ENCODE peak calls at places on chromosomes 13 and 19, in four cellular contexts. P, N, C and Z are unnamed samples.

GRCh38 chr13:99124695-99125334 is 75.8 kb upstream of the UBAC2 start:
- DNase-seq in P (peak), C (peak), N (peak), Z (no peak)

GRCh38 chr19:46030861-46031550 is 8.2 kb upstream of the PGLYRP1 start:
- DNase-seq in P (no peak), N (no peak), C (no peak), Z (no peak)

GRCh38 chr19:18999896-19000620 is 33.3 kb downstream of the SUGP2 start:
- DNase-seq in P (peak), C (no peak), N (no peak), Z (peak)

GRCh38 chr13:113943821-113944565 is 29.9 kb downstream of the C13orf46 start:
- DNase-seq in P (no peak), N (no peak), C (no peak), Z (no peak)

GRCh38 chr13:87680298-87680697 is 9.1 kb downstream of the SLITRK5 start:
- DNase-seq in N (no peak), P (no peak), C (no peak), Z (peak)

GRCh38 chr13:76016799-76017198 is 380.7 kb downstream of the LMO7 start:
- DNase-seq in P (peak), C (no peak), N (no peak), Z (peak)

GRCh38 chr19:11242864-11243797 is 3.7 kb downstream of the ANGPTL8 start:
- DNase-seq in N (peak), C (no peak), P (peak), Z (peak)

GRCh38 chr13:24148414-24149305 is 11.9 kb upstream of the SPATA13 start:
- DNase-seq in P (peak), N (peak), C (peak), Z (peak)

GRCh38 chr19:20247016-20247683 is 80.1 kb downstream of the ZNF486 start:
- DNase-seq in P (peak), N (no peak), C (no peak), Z (no peak)

GRCh38 chr13:71587778-71588177 is 279.2 kb downstream of the DACH1 start:
- DNase-seq in P (no peak), C (no peak), N (no peak), Z (no peak)

GRCh38 chr13:107976628-107977027 is 238.7 kb downstream of the LIG4 start:
- DNase-seq in C (no peak), P (no peak), N (no peak), Z (no peak)

GRCh38 chr19:16836906-16837362 is 7.7 kb downstream of the SIN3B start:
- DNase-seq in C (no peak), N (no peak), P (peak), Z (no peak)

GRCh38 chr19:16834747-16835146 is 5.5 kb downstream of the SIN3B start:
- DNase-seq in P (no peak), N (no peak), C (no peak), Z (no peak)

GRCh38 chr19:16841391-16841926 is 12.3 kb downstream of the SIN3B start:
- DNase-seq in N (no peak), C (no peak), P (no peak), Z (no peak)

GRCh38 chr19:16831531-16831930 is 2.3 kb downstream of the SIN3B start:
- DNase-seq in C (no peak), N (no peak), P (no peak), Z (no peak)

DNA sequence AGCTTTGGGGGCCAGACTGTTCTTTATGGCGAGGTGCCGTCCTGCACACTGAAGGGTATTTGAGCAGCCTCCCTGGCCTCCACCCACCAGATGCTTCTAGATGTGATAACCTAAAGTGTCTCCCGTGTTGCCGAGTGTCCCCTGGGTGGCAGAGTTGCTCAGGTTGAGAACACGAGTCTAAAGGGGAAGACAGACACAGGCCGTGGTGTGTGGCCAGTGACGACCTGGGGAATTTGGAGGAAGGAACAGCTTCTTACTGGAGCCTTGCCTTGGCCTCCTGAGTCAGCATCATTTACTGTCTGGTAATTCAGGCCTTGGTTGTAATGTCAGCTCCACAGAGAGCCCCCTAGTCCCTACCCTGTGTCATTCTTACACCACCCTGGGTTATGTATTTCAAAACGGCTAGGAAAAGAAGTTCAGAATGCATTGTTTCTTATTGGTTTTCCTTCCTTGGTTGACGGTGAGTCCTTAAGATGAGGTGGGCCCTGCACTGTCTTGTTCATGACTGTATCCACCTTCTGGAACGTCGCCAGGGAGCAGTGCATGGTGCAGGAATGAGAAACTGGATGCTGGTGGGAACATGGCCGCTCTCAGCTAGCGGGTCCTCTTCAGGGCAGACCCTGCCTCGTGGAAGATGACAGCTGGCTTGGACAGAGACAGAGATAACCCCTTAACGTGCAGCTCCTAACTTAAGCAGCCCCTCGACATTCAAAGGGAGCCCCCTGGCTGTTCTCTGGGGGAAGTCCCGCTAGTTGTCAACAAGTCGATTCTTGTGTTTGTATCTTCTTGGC is 7.1 kb downstream of the SIN3B start:
- DNase-seq in P (peak), C (no peak), N (no peak), Z (no peak)
- TF ChIP-seq CTCF in P (peak), C (peak), N (peak), Z (no peak)

GRCh38 chr19:44725251-44725650 is 23.3 kb upstream of the BCL3 start:
- DNase-seq in P (no peak), C (no peak), N (no peak), Z (peak)
- TF ChIP-seq CTCF in P (no peak), C (no peak), N (no peak), Z (no peak)

DNA sequence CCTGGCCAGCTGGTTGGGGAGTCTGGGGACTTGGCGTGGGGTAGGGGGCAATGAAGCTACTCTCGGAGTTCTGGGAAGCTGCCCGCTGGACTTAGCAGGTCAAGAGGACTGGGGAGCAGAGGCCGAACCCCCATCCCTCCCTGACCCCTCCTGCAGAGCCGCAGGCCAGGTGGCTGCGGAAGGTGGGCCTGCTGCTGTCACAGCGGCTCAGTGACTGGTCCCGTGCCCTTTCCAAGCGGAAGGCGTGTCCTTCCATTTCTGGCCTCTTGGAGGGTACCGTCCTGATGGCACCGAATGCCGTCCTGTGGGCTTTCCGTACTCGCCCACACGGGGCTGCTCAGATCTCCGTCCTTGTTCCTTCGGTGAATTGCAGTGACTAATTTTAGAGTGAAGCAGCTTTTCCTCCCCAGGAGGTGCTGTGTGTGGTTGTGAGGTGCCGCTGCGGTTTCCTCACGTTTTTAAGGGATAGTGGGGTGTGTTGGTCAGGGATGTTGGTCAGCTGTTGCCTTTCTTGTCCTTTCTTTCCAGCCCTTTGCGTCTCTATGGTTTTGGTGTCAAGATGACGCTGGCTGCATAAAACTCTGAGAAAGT is 20.8 kb downstream of the DOT1L start:
- DNase-seq in P (no peak), C (no peak), N (no peak), Z (no peak)
- TF ChIP-seq CTCF in P (no peak), C (no peak), N (no peak), Z (no peak)

GRCh38 chr19:13011653-13012389 is 16.5 kb downstream of the NFIX start:
- DNase-seq in N (no peak), P (no peak), C (no peak), Z (no peak)
- TF ChIP-seq CTCF in N (no peak), P (no peak), C (no peak), Z (no peak)

GRCh38 chr19:3969435-3970312 is 1.2 kb downstream of the DAPK3 start:
- DNase-seq in C (peak), P (peak), N (peak), Z (peak)
- TF ChIP-seq CTCF in C (peak), P (peak), N (peak), Z (no peak)

GRCh38 chr19:41452584-41453275 is 9.8 kb downstream of the ERICH4 start:
- DNase-seq in C (no peak), P (no peak), N (no peak), Z (no peak)
- TF ChIP-seq CTCF in C (no peak), P (no peak), N (no peak), Z (no peak)

DNA sequence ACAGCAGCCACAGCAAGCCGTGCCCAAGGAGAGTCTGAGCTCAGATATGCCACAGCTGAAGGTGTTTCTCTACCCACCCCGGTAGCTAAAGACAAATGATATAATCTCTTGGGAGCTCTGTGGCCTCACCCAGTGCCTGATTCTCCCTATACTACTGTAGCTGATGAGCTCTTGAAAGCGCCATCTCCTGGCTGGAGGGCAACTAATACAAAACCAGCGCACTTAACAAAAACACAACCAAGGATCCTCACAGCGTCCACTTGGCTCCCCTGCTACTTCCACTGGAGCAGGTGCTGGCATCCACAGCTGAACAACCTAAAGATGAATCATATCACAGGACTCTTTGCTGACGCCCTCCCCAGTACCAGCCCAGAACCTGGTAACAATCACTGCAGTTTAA is 1212.0 kb downstream of the PCDH17 start:
- DNase-seq in P (no peak), N (no peak), C (no peak), Z (no peak)
- TF ChIP-seq CTCF in P (no peak), N (no peak), C (no peak), Z (no peak)

DNA sequence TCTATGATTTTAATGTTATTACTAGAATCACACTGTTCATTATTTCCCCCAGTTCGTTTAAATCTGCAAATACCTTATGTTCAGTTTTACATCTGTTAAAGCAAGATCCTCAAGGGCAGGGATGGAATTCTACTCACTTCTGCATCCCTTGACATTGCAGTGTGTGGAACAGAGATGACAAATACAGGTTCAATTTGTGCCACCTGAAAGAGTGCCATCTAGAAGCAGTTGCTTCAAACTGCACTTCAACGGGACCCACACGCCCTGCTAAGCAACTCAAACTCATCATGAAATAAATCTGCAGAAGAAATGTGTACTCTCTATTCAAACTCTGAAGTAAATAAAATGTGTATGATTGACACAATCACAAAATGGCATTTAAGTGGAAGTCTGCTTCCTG is 44.5 kb downstream of the RUBCNL start:
- DNase-seq in P (no peak), C (no peak), N (no peak), Z (no peak)
- TF ChIP-seq CTCF in P (no peak), C (no peak), N (no peak), Z (no peak)

GRCh38 chr13:44263920-44264610 is 109.6 kb upstream of the SERP2 start:
- DNase-seq in N (no peak), C (no peak), P (peak), Z (no peak)
- TF ChIP-seq CTCF in N (no peak), C (no peak), P (no peak), Z (no peak)

GRCh38 chr19:56837492-56837891 is 3.0 kb downstream of the PEG3 start:
- DNase-seq in P (peak), C (peak), N (no peak), Z (no peak)

GRCh38 chr19:56837004-56837403 is 3.5 kb downstream of the PEG3 start:
- DNase-seq in C (no peak), P (no peak), N (no peak), Z (no peak)

GRCh38 chr19:56838680-56838929 is 1.9 kb downstream of the PEG3 start:
- DNase-seq in P (no peak), N (no peak), C (no peak), Z (no peak)

GRCh38 chr19:56838930-56839664 is 1.4 kb downstream of the PEG3 start:
- DNase-seq in N (no peak), C (peak), P (peak), Z (no peak)

DNA sequence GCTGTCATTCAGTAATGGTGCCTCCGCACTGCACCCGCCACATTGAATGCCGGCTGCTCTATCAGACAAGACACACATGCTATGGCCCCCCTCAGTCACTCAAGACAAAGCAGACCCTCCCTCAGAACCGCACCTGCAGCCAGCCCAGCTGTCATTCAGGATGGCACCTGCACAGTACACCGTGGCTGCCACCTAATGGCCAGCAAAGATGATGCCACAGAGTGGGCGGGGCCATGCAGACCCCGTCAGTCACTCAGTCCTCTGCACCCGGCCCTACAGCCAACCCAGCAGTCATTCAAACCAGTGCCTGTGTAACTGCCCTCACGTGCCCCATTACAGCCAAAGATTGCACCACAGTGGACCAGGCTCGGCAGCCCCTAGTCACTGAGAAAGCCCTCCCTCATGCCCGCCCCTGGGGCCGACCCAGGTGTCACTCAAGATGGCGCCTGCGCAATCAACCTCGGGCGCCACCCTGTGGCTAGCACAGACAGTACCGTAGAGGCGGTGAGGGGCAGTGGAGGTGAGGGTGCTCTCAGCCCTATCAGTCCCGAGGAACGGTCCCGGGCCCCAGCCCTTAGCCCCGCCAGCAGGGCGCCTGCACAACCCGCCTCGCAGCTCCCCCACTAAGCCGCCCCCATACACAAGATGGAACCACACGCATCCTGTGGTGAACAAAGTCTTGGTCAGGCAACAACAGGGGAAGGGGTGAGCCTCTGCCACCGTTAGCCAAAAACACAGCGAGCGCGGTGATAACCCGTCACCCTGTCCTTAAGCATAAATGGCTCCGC is 2.4 kb downstream of the PEG3 start:
- DNase-seq in C (peak), P (peak), N (no peak), Z (no peak)
- TF ChIP-seq CTCF in C (peak), P (peak), N (no peak), Z (peak)